ENCODE peak calls at places on chromosome 1, in four cellular contexts. F, I, G and H are unnamed samples.

GRCh38 chr1:34792868-34793727 is at the start of gene GJA4:
- DNase-seq in F (no peak), I (no peak), G (peak; percentile 26), H (no peak)

GRCh38 chr1:234326493-234327366 is 46.5 kb upstream of the COA6 start:
- DNase-seq in F (no peak), I (peak; percentile 26), G (peak; percentile 73), H (peak; percentile 82)

GRCh38 chr1:47474278-47475193 is 36.7 kb downstream of the FOXD2 start:
- DNase-seq in F (no peak), I (no peak), G (no peak), H (no peak)

GRCh38 chr1:93007941-93008577 is 46.8 kb upstream of the DIPK1A start:
- DNase-seq in F (no peak), I (peak; percentile 34), G (no peak), H (no peak)

GRCh38 chr1:192977089-192977706 is 82.0 kb downstream of the UCHL5 start:
- DNase-seq in F (no peak), I (no peak), G (no peak), H (no peak)

GRCh38 chr1:209937996-209938959 is at the start of gene SYT14:
- DNase-seq in F (no peak), I (peak; percentile 67), G (peak; percentile 70), H (no peak)

GRCh38 chr1:205669341-205670142 is 10.8 kb downstream of the SLC45A3 start:
- DNase-seq in F (no peak), I (no peak), G (no peak), H (no peak)

GRCh38 chr1:53603431-53603830 is 135.5 kb downstream of the GLIS1 start:
- DNase-seq in F (no peak), I (no peak), G (no peak), H (no peak)

GRCh38 chr1:201946224-201946908 is at the start of gene LMOD1:
- DNase-seq in F (peak; percentile 98), I (peak; percentile 90), G (peak; percentile 72), H (peak; percentile 73)

GRCh38 chr1:226312065-226312464 is 3.1 kb upstream of the LIN9 start:
- DNase-seq in F (no peak), I (no peak), G (no peak), H (no peak)

GRCh38 chr1:181451661-181452060 is 31.7 kb upstream of the CACNA1E start:
- DNase-seq in F (no peak), I (no peak), G (no peak), H (no peak)

GRCh38 chr1:221310180-221310579 is 430.9 kb downstream of the HLX start:
- DNase-seq in F (no peak), I (no peak), G (no peak), H (no peak)

GRCh38 chr1:96580920-96581319 is 140.7 kb upstream of the PTBP2 start:
- DNase-seq in F (no peak), I (no peak), G (no peak), H (no peak)

GRCh38 chr1:150548632-150549495 is at the start of gene ADAMTSL4:
- DNase-seq in F (peak; percentile 86), I (no peak), G (peak; percentile 68), H (peak; percentile 80)

DNA sequence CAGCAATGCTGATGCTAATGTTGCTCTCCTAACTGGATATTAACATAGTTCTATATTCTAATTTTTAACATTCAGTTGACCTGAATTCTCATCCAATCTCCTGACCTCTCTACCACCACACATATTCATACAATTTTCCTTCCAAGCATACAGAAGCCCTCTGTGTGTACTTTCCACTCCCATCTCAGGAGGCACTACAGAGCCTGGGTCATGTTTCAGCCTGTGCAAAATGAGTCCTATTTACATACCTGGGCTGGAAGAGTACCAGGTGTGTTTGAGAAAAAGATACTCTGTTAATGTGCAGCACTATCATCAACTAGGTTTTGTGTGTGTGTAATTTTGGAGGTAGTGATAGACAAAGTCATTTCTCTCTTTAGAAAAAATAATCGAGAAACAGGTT is 486.3 kb downstream of the NEGR1 start:
- DNase-seq in F (no peak), I (no peak), G (no peak), H (peak; percentile 8)
- TF ChIP-seq CTCF in F (no peak), I (no peak), G (no peak), H (no peak)

GRCh38 chr1:5949074-5949760 is 43.0 kb downstream of the NPHP4 start:
- DNase-seq in F (peak; percentile 41), I (no peak), G (no peak), H (no peak)
- TF ChIP-seq CTCF in F (no peak), I (no peak), G (no peak), H (no peak)

DNA sequence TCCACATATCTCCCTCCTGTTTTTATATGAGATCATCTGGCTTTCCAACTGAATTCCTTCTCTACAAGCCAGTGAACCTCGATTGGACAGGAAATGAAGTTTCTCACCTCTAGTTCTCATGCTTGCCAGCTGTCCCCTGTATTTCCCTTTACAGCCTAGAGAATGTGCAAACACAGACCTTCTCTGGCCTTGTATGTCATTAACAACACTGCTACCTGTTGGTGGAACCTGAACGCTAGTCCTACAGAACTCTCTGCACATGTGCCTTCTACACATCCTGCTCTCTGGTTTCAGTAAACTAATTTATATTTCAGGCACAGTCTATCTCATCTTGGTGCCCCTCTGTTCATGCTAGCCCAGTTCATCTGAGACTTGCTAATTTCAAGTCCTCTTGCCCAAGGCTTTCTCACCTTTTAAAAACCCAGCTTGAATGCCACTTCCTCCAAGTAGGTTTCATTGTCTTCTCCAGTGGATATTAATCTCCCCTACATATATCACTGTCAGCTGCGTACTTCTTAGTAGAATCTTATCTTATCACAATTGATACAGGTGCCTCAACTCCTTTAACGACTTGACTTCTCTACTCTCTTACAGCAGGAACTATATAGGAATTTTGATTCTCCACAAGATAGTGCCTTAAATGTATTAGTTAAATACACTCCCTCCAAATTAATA is 549.9 kb downstream of the PLPP3 start:
- DNase-seq in F (no peak), I (no peak), G (no peak), H (no peak)
- TF ChIP-seq CTCF in F (no peak), I (no peak), G (no peak), H (no peak)

GRCh38 chr1:33147997-33148314 is 33.9 kb downstream of the TRIM62 start:
- DNase-seq in F (no peak), I (no peak), G (no peak), H (peak; percentile 55)
- TF ChIP-seq CTCF in F (no peak), I (peak; percentile 46), G (peak; percentile 27), H (peak; percentile 14)

GRCh38 chr1:182784556-182785171 is 4.9 kb upstream of the NPL start:
- DNase-seq in F (no peak), I (peak; percentile 21), G (peak; percentile 21), H (peak; percentile 71)
- TF ChIP-seq CTCF in F (peak; percentile 69), I (peak; percentile 59), G (peak; percentile 78), H (peak; percentile 93)

DNA sequence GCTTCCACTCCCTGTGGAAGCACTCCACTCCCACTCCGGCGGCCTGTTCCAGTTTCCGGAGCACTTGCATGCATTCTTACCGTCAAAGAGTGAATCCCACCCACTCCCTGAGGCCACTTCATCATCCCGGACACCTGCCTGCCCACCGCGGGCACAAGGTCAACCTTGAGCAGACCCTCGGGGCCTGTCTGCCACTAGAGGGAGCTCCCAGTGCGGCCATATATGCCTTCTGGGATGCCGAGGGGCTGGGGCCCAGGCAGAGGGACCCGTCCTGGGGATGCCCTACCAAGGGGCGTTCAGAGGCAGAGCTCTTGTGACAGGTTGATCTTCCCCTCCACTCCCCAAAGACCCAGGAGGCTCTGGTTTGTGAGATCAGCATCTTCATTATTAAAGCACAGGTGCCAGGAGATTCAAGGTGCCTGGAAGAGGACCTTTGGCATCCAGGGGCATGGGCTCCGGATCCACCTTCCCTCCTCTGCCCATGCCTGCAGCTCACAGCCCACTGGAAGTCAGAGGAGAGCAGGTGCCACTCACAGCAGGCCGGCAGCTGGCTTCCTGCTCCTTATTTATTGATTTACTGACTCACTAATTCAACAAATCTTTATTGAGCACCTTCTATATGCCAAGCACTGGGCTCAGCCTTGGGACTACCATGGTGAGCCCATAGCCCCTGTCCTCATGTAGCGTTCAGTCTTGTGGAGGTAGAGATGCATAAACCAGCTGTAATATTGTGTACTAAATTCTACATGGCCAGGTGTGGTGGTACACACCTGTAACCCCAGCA is 47.3 kb downstream of the UBIAD1 start:
- DNase-seq in F (no peak), I (no peak), G (peak; percentile 73), H (peak; percentile 11)
- TF ChIP-seq CTCF in F (no peak), I (peak; percentile 48), G (peak; percentile 72), H (peak; percentile 39)

GRCh38 chr1:63802109-63802508 is 28.3 kb downstream of the ROR1 start:
- DNase-seq in F (no peak), I (no peak), G (no peak), H (no peak)
- TF ChIP-seq CTCF in F (no peak), I (no peak), G (no peak), H (no peak)

DNA sequence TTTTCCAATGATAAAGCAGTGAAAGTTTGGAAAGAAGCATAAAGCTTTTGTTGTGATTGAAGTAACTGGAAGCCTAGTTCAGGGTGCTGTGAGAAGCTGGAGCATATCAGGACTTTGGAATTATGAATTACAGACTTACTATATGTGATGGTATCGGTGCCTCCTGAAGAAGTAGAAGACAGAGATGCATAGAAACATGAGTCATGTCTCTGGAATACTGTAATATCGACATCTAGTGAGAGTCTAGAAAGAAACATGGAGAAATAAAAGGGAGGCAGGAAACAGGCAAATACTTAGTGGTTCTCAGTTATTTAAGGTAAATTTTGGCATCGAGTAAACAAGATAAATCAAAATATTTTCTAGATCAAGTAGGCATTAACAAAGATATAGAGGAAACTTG is 103.0 kb downstream of the CAMTA1 start:
- DNase-seq in F (no peak), I (no peak), G (no peak), H (no peak)
- TF ChIP-seq CTCF in F (no peak), I (no peak), G (no peak), H (no peak)